ENCODE peak calls at places on chromosomes 12 and 14, in seven cellular contexts. W, V, G, E, R, K and A are unnamed samples.
A peak's percentile ranks its signal among the peaks of the same experiment; 100 is the strongest.

GRCh38 chr14:105458010-105458409 is 16.6 kb upstream of the CRIP2 start:
- DNase-seq in R (no peak), E (no peak), K (no peak), G (no peak), W (no peak), V (no peak), A (no peak)

GRCh38 chr12:96211989-96212388 is 17.8 kb downstream of the ELK3 start:
- DNase-seq in E (no peak), K (no peak), W (no peak), V (no peak), G (no peak), R (no peak), A (no peak)

GRCh38 chr14:104374718-104375080 is 204.9 kb upstream of the C14orf180 start:
- DNase-seq in V (no peak), E (no peak), G (no peak), W (no peak), K (no peak), R (no peak), A (no peak)

GRCh38 chr12:63415357-63415756 is 252.9 kb downstream of the DPY19L2 start:
- DNase-seq in E (no peak), G (no peak), K (no peak), R (no peak), V (no peak), W (no peak), A (no peak)

GRCh38 chr12:127430401-127430800 is 836.6 kb upstream of the TMEM132C start:
- DNase-seq in R (no peak), E (no peak), K (no peak), G (no peak), V (no peak), W (no peak), A (no peak)

GRCh38 chr12:76020731-76021672 is 10.6 kb downstream of the PHLDA1 start:
- DNase-seq in E (peak; percentile 52), R (no peak), G (no peak), V (peak; percentile 97), K (peak; percentile 98), W (no peak), A (peak; percentile 95)

GRCh38 chr14:53663709-53664108 is 292.9 kb downstream of the BMP4 start:
- DNase-seq in W (no peak), R (no peak), G (peak; percentile 76), V (peak; percentile 53), E (no peak), K (peak; percentile 18), A (no peak)

GRCh38 chr14:31243860-31244259 is 36.3 kb upstream of the HECTD1 start:
- DNase-seq in V (peak; percentile 96), G (no peak), W (no peak), K (no peak), R (no peak), E (no peak), A (no peak)

GRCh38 chr14:99955826-99956455 is 109.3 kb upstream of the EVL start:
- DNase-seq in G (no peak), E (no peak), R (no peak), K (no peak), W (no peak), V (no peak), A (no peak)

GRCh38 chr12:102642199-102642598 is 161.8 kb upstream of the IGF1 start:
- DNase-seq in W (no peak), E (no peak), V (no peak), R (no peak), G (no peak), K (peak; percentile 18), A (no peak)

GRCh38 chr14:95057851-95058250 is 99.5 kb downstream of the DICER1 start:
- DNase-seq in G (no peak), V (no peak), W (no peak), K (no peak), R (no peak), E (no peak), A (no peak)

GRCh38 chr14:74867673-74868072 is 8.3 kb downstream of the PROX2 start:
- DNase-seq in V (no peak), G (no peak), K (no peak), E (no peak), W (peak; percentile 48), R (no peak), A (no peak)

GRCh38 chr12:88935856-88936255 is 355.6 kb upstream of the KITLG start:
- DNase-seq in R (no peak), W (no peak), E (no peak), K (no peak), V (no peak), G (peak; percentile 29), A (no peak)

DNA sequence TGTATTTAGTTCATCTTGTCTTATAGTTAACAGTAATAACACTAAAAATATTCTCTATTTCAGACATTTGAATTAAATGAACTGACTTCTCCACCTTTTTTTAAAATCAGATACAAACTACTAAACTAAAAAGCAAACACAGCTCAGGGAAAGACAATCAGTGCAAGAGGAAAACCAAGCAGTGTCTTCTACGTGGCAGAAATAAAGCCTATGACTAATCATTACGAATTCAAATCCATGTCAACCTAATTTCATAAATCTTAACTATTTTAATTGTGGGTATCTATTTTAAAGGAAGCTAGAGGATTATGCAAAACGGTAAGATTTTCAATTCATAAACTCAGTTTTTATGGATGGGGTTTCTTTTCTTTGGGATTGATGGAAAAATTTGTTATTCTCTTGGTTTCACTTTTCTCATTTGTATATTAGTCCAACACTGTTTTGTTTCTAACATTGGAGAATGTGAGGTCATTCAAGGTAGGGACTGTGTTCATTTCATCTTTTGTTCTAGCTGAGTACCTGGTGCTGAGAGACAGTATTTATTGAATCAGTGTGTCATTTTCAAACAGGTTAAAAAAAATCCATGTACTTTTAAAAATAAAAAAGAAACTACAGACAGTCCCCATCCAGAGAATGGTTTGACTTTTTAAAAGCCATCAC is 12.8 kb upstream of the PALS1 start:
- DNase-seq in K (no peak), E (no peak), V (peak; percentile 67), R (no peak), W (no peak), G (no peak), A (no peak)
- H3K27me3 ChIP-seq in K (no peaks in the 10 kb centered on the region), E (no peaks in the 10 kb centered on the region), V (no peaks in the 10 kb centered on the region), R (no peaks in the 10 kb centered on the region), W (no peaks in the 10 kb centered on the region), G (no peaks in the 10 kb centered on the region), A (no peaks in the 10 kb centered on the region)

GRCh38 chr12:4742421-4742970 is 22.3 kb downstream of the GALNT8 start:
- DNase-seq in K (no peak), G (no peak), R (no peak), V (no peak), E (no peak), W (no peak), A (no peak)

GRCh38 chr12:4744709-4745108 is 24.5 kb downstream of the GALNT8 start:
- DNase-seq in R (no peak), G (no peak), K (no peak), E (no peak), W (no peak), V (no peak), A (no peak)

GRCh38 chr12:4745249-4745648 is 25.0 kb downstream of the GALNT8 start:
- DNase-seq in W (no peak), K (no peak), G (no peak), E (no peak), V (no peak), R (no peak), A (no peak)

GRCh38 chr12:4738541-4738940 is 18.3 kb downstream of the GALNT8 start:
- DNase-seq in E (no peak), V (no peak), W (no peak), K (no peak), G (no peak), R (no peak), A (no peak)

GRCh38 chr12:4743046-4743445 is 22.8 kb downstream of the GALNT8 start:
- DNase-seq in K (no peak), V (no peak), R (no peak), G (peak; percentile 19), E (no peak), W (no peak), A (no peak)
- TF ChIP-seq CTCF in K (no peak), V (no peak), R (no peak), G (no peak), E (no peak), W (no peak), A (no peak)

DNA sequence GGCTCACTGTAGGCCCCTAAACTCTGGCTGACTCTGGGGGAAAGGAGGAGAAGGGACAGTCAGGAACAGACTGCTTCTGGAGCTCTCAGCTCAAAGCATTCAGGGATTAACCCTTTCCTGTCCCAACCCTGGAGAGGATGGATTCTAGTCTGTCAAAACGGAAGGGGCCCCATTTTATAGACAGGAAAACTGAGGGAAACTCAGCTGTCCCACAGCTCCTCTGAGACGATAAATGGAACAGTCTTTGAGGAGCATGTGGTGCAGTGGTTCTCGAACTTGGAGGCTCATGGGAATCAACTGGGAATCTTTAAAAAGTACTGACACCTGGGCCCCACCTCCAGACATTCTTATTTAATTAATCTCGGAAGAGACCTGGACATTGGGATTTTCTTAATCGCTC is 23.7 kb downstream of the SRRM4 start:
- DNase-seq in G (peak; percentile 31), E (no peak), W (no peak), K (no peak), V (no peak), R (no peak), A (no peak)
- H3K4me3 ChIP-seq in G (no peak overlapping the region), E (no peak overlapping the region), W (no peak overlapping the region), K (no peak overlapping the region), V (no peak overlapping the region), R (no peak overlapping the region), A (no peak overlapping the region)

GRCh38 chr12:65876898-65877721 is 52.8 kb downstream of the HMGA2 start:
- DNase-seq in G (peak; percentile 60), E (no peak), V (peak; percentile 35), R (no peak), K (no peak), W (no peak), A (no peak)

GRCh38 chr12:65879878-65880277 is 55.6 kb downstream of the HMGA2 start:
- DNase-seq in E (no peak), V (peak; percentile 65), W (no peak), K (peak; percentile 78), G (no peak), R (no peak), A (peak; percentile 89)

GRCh38 chr12:65875635-65876034 is 51.4 kb downstream of the HMGA2 start:
- DNase-seq in E (no peak), W (no peak), V (no peak), G (no peak), R (no peak), K (no peak), A (peak; percentile 58)

GRCh38 chr12:65878540-65878939 is 54.3 kb downstream of the HMGA2 start:
- DNase-seq in E (no peak), W (no peak), K (no peak), G (peak; percentile 30), V (peak; percentile 59), R (no peak), A (no peak)

DNA sequence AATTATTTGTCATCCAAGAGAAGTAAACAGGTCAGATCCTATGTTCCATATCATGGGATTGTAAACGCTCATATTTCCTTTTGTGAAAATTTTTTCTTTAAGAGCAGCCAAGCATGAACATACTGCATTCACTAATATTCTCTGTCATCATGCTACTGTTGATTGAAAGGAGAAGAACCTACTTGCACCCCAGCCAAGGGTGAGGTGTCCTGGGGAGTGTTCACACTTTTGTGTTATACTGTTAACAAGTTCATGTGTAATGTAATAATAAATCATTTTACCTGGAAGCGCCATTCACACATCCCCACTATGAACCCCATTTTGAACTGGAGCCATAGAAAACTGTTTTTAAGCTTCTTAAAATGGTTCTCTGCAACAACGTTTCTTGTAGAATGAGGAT is 53.6 kb downstream of the HMGA2 start:
- DNase-seq in E (no peak), R (no peak), G (no peak), V (no peak), W (no peak), K (no peak), A (no peak)
- H3K27me3 ChIP-seq in E (peaks cover 31% of the 10 kb centered on the region), R (no peaks in the 10 kb centered on the region), G (no peaks in the 10 kb centered on the region), V (no peaks in the 10 kb centered on the region), W (no peaks in the 10 kb centered on the region), K (no peaks in the 10 kb centered on the region), A (no peaks in the 10 kb centered on the region)